ENCODE peak calls at places on chromosomes 6 and 20, in ten cellular contexts. One of them, this sample, is unnamed.

GRCh38 chr20:53074811-53075314 is 102.7 kb downstream of the TSHZ2 start:
- DNase-seq in fibroblast of lung: peak
- DNase-seq in psoas muscle: no peak
- DNase-seq in lower lobe of right lung: no peak
- DNase-seq in H1: no peak
- DNase-seq in thyroid gland: no peak
- DNase-seq in dorsolateral prefrontal cortex: no peak
- DNase-seq in left ventricle myocardium inferior: no peak
- DNase-seq in thoracic aorta: no peak
- DNase-seq in heart right ventricle: no peak
- DNase-seq in this sample: no peak

GRCh38 chr6:118783931-118784528 is 109.9 kb upstream of the ASF1A start:
- DNase-seq in dorsolateral prefrontal cortex: no peak
- DNase-seq in left ventricle myocardium inferior: no peak
- DNase-seq in lower lobe of right lung: no peak
- DNase-seq in fibroblast of lung: peak
- DNase-seq in thoracic aorta: no peak
- DNase-seq in heart right ventricle: no peak
- DNase-seq in thyroid gland: no peak
- DNase-seq in psoas muscle: no peak
- DNase-seq in H1: no peak
- DNase-seq in this sample: no peak

GRCh38 chr6:158769228-158769627 is 49.9 kb downstream of the EZR start:
- DNase-seq in fibroblast of lung: no peak
- DNase-seq in thoracic aorta: no peak
- DNase-seq in H1: no peak
- DNase-seq in thyroid gland: no peak
- DNase-seq in lower lobe of right lung: no peak
- DNase-seq in psoas muscle: no peak
- DNase-seq in left ventricle myocardium inferior: peak
- DNase-seq in dorsolateral prefrontal cortex: no peak
- DNase-seq in heart right ventricle: peak
- DNase-seq in this sample: no peak

GRCh38 chr6:45479834-45480696 is 102.3 kb upstream of the SUPT3H start:
- DNase-seq in thoracic aorta: no peak
- DNase-seq in left ventricle myocardium inferior: no peak
- DNase-seq in thyroid gland: no peak
- DNase-seq in heart right ventricle: no peak
- DNase-seq in psoas muscle: no peak
- DNase-seq in H1: no peak
- DNase-seq in lower lobe of right lung: no peak
- DNase-seq in dorsolateral prefrontal cortex: no peak
- DNase-seq in fibroblast of lung: peak
- DNase-seq in this sample: no peak

GRCh38 chr6:113190170-113190569 is 667.0 kb upstream of the MARCKS start:
- DNase-seq in heart right ventricle: no peak
- DNase-seq in psoas muscle: no peak
- DNase-seq in dorsolateral prefrontal cortex: no peak
- DNase-seq in H1: no peak
- DNase-seq in lower lobe of right lung: no peak
- DNase-seq in thyroid gland: no peak
- DNase-seq in left ventricle myocardium inferior: no peak
- DNase-seq in thoracic aorta: no peak
- DNase-seq in fibroblast of lung: peak
- DNase-seq in this sample: no peak

GRCh38 chr6:152720964-152721363 is 23.3 kb downstream of the MYCT1 start:
- DNase-seq in thoracic aorta: no peak
- DNase-seq in thyroid gland: no peak
- DNase-seq in lower lobe of right lung: no peak
- DNase-seq in heart right ventricle: no peak
- DNase-seq in H1: no peak
- DNase-seq in left ventricle myocardium inferior: no peak
- DNase-seq in fibroblast of lung: no peak
- DNase-seq in psoas muscle: no peak
- DNase-seq in dorsolateral prefrontal cortex: no peak
- DNase-seq in this sample: no peak

GRCh38 chr6:117506180-117506835 is 23.8 kb downstream of the DCBLD1 start:
- DNase-seq in fibroblast of lung: peak
- DNase-seq in left ventricle myocardium inferior: no peak
- DNase-seq in psoas muscle: peak
- DNase-seq in thyroid gland: no peak
- DNase-seq in dorsolateral prefrontal cortex: no peak
- DNase-seq in H1: no peak
- DNase-seq in heart right ventricle: no peak
- DNase-seq in lower lobe of right lung: no peak
- DNase-seq in thoracic aorta: no peak
- DNase-seq in this sample: no peak

GRCh38 chr6:164928366-164929154 is 380.8 kb downstream of the C6orf118 start:
- DNase-seq in lower lobe of right lung: no peak
- DNase-seq in thoracic aorta: no peak
- DNase-seq in heart right ventricle: no peak
- DNase-seq in H1: no peak
- DNase-seq in left ventricle myocardium inferior: no peak
- DNase-seq in psoas muscle: no peak
- DNase-seq in fibroblast of lung: no peak
- DNase-seq in thyroid gland: no peak
- DNase-seq in dorsolateral prefrontal cortex: peak
- DNase-seq in this sample: no peak

GRCh38 chr20:13302647-13303425 is 81.8 kb downstream of the ISM1 start:
- DNase-seq in fibroblast of lung: peak
- DNase-seq in heart right ventricle: no peak
- DNase-seq in H1: no peak
- DNase-seq in left ventricle myocardium inferior: no peak
- DNase-seq in thoracic aorta: no peak
- DNase-seq in thyroid gland: no peak
- DNase-seq in dorsolateral prefrontal cortex: no peak
- DNase-seq in lower lobe of right lung: no peak
- DNase-seq in psoas muscle: no peak
- DNase-seq in this sample: no peak

GRCh38 chr6:33249732-33250625 is 21.7 kb downstream of the VPS52 start:
- DNase-seq in lower lobe of right lung: no peak
- DNase-seq in thyroid gland: peak
- DNase-seq in fibroblast of lung: peak
- DNase-seq in heart right ventricle: peak
- DNase-seq in psoas muscle: no peak
- DNase-seq in H1: no peak
- DNase-seq in thoracic aorta: no peak
- DNase-seq in left ventricle myocardium inferior: no peak
- DNase-seq in dorsolateral prefrontal cortex: no peak
- DNase-seq in this sample: peak

GRCh38 chr6:152635949-152636674 is 1.1 kb downstream of the SYNE1 start:
- DNase-seq in heart right ventricle: peak
- DNase-seq in lower lobe of right lung: peak
- DNase-seq in dorsolateral prefrontal cortex: peak
- DNase-seq in thoracic aorta: no peak
- DNase-seq in H1: no peak
- DNase-seq in thyroid gland: no peak
- DNase-seq in fibroblast of lung: peak
- DNase-seq in left ventricle myocardium inferior: peak
- DNase-seq in psoas muscle: peak
- DNase-seq in this sample: peak

GRCh38 chr6:167796668-167797031 is 30.1 kb upstream of the AFDN start:
- DNase-seq in heart right ventricle: no peak
- DNase-seq in thoracic aorta: no peak
- DNase-seq in fibroblast of lung: no peak
- DNase-seq in psoas muscle: no peak
- DNase-seq in H1: no peak
- DNase-seq in dorsolateral prefrontal cortex: no peak
- DNase-seq in thyroid gland: peak
- DNase-seq in lower lobe of right lung: no peak
- DNase-seq in left ventricle myocardium inferior: no peak
- DNase-seq in this sample: no peak

GRCh38 chr6:167798453-167798852 is 28.3 kb upstream of the AFDN start:
- DNase-seq in dorsolateral prefrontal cortex: no peak
- DNase-seq in lower lobe of right lung: no peak
- DNase-seq in H1: no peak
- DNase-seq in thoracic aorta: no peak
- DNase-seq in left ventricle myocardium inferior: no peak
- DNase-seq in psoas muscle: no peak
- DNase-seq in thyroid gland: no peak
- DNase-seq in fibroblast of lung: no peak
- DNase-seq in heart right ventricle: no peak
- DNase-seq in this sample: no peak

GRCh38 chr6:167795874-167796667 is 30.6 kb upstream of the AFDN start:
- DNase-seq in psoas muscle: peak
- DNase-seq in left ventricle myocardium inferior: peak
- DNase-seq in heart right ventricle: peak
- DNase-seq in thyroid gland: peak
- DNase-seq in thoracic aorta: no peak
- DNase-seq in fibroblast of lung: no peak
- DNase-seq in lower lobe of right lung: peak
- DNase-seq in dorsolateral prefrontal cortex: peak
- DNase-seq in H1: no peak
- DNase-seq in this sample: peak

GRCh38 chr6:167797871-167798265 is 28.8 kb upstream of the AFDN start:
- DNase-seq in left ventricle myocardium inferior: no peak
- DNase-seq in H1: no peak
- DNase-seq in psoas muscle: no peak
- DNase-seq in thoracic aorta: no peak
- DNase-seq in thyroid gland: no peak
- DNase-seq in fibroblast of lung: no peak
- DNase-seq in heart right ventricle: no peak
- DNase-seq in lower lobe of right lung: no peak
- DNase-seq in dorsolateral prefrontal cortex: no peak
- DNase-seq in this sample: no peak

GRCh38 chr6:167797079-167797870 is 29.4 kb upstream of the AFDN start:
- DNase-seq in heart right ventricle: no peak
- DNase-seq in H1: no peak
- DNase-seq in thoracic aorta: no peak
- DNase-seq in thyroid gland: no peak
- DNase-seq in fibroblast of lung: no peak
- DNase-seq in psoas muscle: no peak
- DNase-seq in lower lobe of right lung: no peak
- DNase-seq in dorsolateral prefrontal cortex: no peak
- DNase-seq in left ventricle myocardium inferior: no peak
- DNase-seq in this sample: no peak
- H3K27ac ChIP-seq in heart right ventricle: no peak
- H3K27ac ChIP-seq in H1: no peak
- H3K27ac ChIP-seq in thoracic aorta: no peak
- H3K27ac ChIP-seq in thyroid gland: no peak
- H3K27ac ChIP-seq in fibroblast of lung: no peak
- H3K27ac ChIP-seq in psoas muscle: no peak
- H3K27ac ChIP-seq in lower lobe of right lung: no peak
- H3K27ac ChIP-seq in dorsolateral prefrontal cortex: no peak
- H3K27ac ChIP-seq in left ventricle myocardium inferior: peak
- H3K27ac ChIP-seq in this sample: no peak

GRCh38 chr20:49395659-49396058 is 86.8 kb downstream of the KCNB1 start:
- DNase-seq in left ventricle myocardium inferior: no peak
- DNase-seq in psoas muscle: no peak
- DNase-seq in lower lobe of right lung: no peak
- DNase-seq in fibroblast of lung: no peak
- DNase-seq in thoracic aorta: no peak
- DNase-seq in heart right ventricle: no peak
- DNase-seq in thyroid gland: no peak
- DNase-seq in H1: no peak
- DNase-seq in dorsolateral prefrontal cortex: no peak
- DNase-seq in this sample: no peak

GRCh38 chr20:49394264-49394663 is 88.2 kb downstream of the KCNB1 start:
- DNase-seq in thyroid gland: no peak
- DNase-seq in heart right ventricle: no peak
- DNase-seq in lower lobe of right lung: no peak
- DNase-seq in H1: no peak
- DNase-seq in dorsolateral prefrontal cortex: no peak
- DNase-seq in psoas muscle: peak
- DNase-seq in left ventricle myocardium inferior: no peak
- DNase-seq in thoracic aorta: no peak
- DNase-seq in fibroblast of lung: no peak
- DNase-seq in this sample: no peak

GRCh38 chr20:49396230-49396629 is 86.2 kb downstream of the KCNB1 start:
- DNase-seq in dorsolateral prefrontal cortex: no peak
- DNase-seq in psoas muscle: no peak
- DNase-seq in fibroblast of lung: no peak
- DNase-seq in heart right ventricle: no peak
- DNase-seq in lower lobe of right lung: no peak
- DNase-seq in left ventricle myocardium inferior: no peak
- DNase-seq in H1: no peak
- DNase-seq in thoracic aorta: no peak
- DNase-seq in thyroid gland: no peak
- DNase-seq in this sample: no peak

GRCh38 chr20:49394757-49395156 is 87.7 kb downstream of the KCNB1 start:
- DNase-seq in lower lobe of right lung: no peak
- DNase-seq in thoracic aorta: no peak
- DNase-seq in dorsolateral prefrontal cortex: no peak
- DNase-seq in thyroid gland: no peak
- DNase-seq in heart right ventricle: no peak
- DNase-seq in psoas muscle: no peak
- DNase-seq in H1: no peak
- DNase-seq in fibroblast of lung: no peak
- DNase-seq in left ventricle myocardium inferior: no peak
- DNase-seq in this sample: no peak

DNA sequence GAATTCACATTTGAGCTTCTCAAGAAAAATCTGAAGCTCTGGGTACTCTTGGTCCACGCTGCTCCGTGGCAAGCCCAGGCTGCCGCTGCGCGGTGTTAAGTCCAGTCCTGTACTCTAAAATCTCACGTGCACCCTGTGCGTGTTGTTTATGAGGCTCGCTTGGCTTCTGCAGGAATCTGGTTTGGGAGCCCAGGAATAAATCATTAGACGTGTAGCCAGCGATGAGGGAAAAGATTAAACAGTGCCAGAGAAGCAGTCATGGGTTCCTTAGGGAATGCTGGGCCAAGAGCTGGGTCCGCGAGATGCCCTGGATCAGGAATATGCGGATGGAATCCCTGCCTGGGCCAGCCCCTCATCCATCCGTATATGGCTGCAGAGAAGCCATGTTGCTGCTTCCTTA is 87.3 kb downstream of the KCNB1 start:
- DNase-seq in thyroid gland: peak
- DNase-seq in fibroblast of lung: peak
- DNase-seq in lower lobe of right lung: no peak
- DNase-seq in heart right ventricle: no peak
- DNase-seq in dorsolateral prefrontal cortex: no peak
- DNase-seq in left ventricle myocardium inferior: no peak
- DNase-seq in psoas muscle: peak
- DNase-seq in H1: no peak
- DNase-seq in thoracic aorta: peak
- DNase-seq in this sample: no peak
- H3K4me3 ChIP-seq in thyroid gland: no peak
- H3K4me3 ChIP-seq in fibroblast of lung: no peak
- H3K4me3 ChIP-seq in lower lobe of right lung: no peak
- H3K4me3 ChIP-seq in heart right ventricle: no peak
- H3K4me3 ChIP-seq in dorsolateral prefrontal cortex: no peak
- H3K4me3 ChIP-seq in left ventricle myocardium inferior: no peak
- H3K4me3 ChIP-seq in psoas muscle: no peak
- H3K4me3 ChIP-seq in H1: no peak
- H3K4me3 ChIP-seq in thoracic aorta: peak
- H3K4me3 ChIP-seq in this sample: no peak

GRCh38 chr6:134413241-134413643 is 95.3 kb upstream of the SGK1 start:
- DNase-seq in heart right ventricle: no peak
- DNase-seq in dorsolateral prefrontal cortex: no peak
- DNase-seq in thoracic aorta: no peak
- DNase-seq in thyroid gland: no peak
- DNase-seq in psoas muscle: no peak
- DNase-seq in left ventricle myocardium inferior: no peak
- DNase-seq in lower lobe of right lung: no peak
- DNase-seq in fibroblast of lung: no peak
- DNase-seq in H1: no peak
- DNase-seq in this sample: no peak
- H3K27ac ChIP-seq in heart right ventricle: no peak
- H3K27ac ChIP-seq in dorsolateral prefrontal cortex: no peak
- H3K27ac ChIP-seq in thoracic aorta: no peak
- H3K27ac ChIP-seq in thyroid gland: no peak
- H3K27ac ChIP-seq in psoas muscle: no peak
- H3K27ac ChIP-seq in left ventricle myocardium inferior: no peak
- H3K27ac ChIP-seq in lower lobe of right lung: peak
- H3K27ac ChIP-seq in fibroblast of lung: no peak
- H3K27ac ChIP-seq in H1: no peak
- H3K27ac ChIP-seq in this sample: no peak

GRCh38 chr20:36432096-36432495 is 109.2 kb upstream of the MYL9 start:
- DNase-seq in thyroid gland: no peak
- DNase-seq in heart right ventricle: no peak
- DNase-seq in left ventricle myocardium inferior: no peak
- DNase-seq in fibroblast of lung: no peak
- DNase-seq in lower lobe of right lung: no peak
- DNase-seq in H1: no peak
- DNase-seq in thoracic aorta: no peak
- DNase-seq in dorsolateral prefrontal cortex: no peak
- DNase-seq in psoas muscle: no peak
- DNase-seq in this sample: no peak
- H3K4me3 ChIP-seq in thyroid gland: no peak
- H3K4me3 ChIP-seq in heart right ventricle: no peak
- H3K4me3 ChIP-seq in left ventricle myocardium inferior: no peak
- H3K4me3 ChIP-seq in fibroblast of lung: no peak
- H3K4me3 ChIP-seq in lower lobe of right lung: no peak
- H3K4me3 ChIP-seq in H1: no peak
- H3K4me3 ChIP-seq in thoracic aorta: no peak
- H3K4me3 ChIP-seq in dorsolateral prefrontal cortex: no peak
- H3K4me3 ChIP-seq in psoas muscle: no peak
- H3K4me3 ChIP-seq in this sample: no peak

This sample was measured in heart left ventricle.